ENCODE peak calls at places on chromosomes 3 and 15, in nine cellular contexts. One of them, this sample, is unnamed.
A peak's percentile ranks its signal among the peaks of the same experiment; 100 is the strongest.

GRCh38 chr3:62727981-62728380 is 147.2 kb downstream of the CADPS start:
- DNase-seq in A549: no peak
- DNase-seq in upper lobe of right lung: no peak
- DNase-seq in fibroblast of lung: no peak
- DNase-seq in colonic mucosa: no peak
- DNase-seq in B cell: no peak
- DNase-seq in mucosa of descending colon: no peak
- DNase-seq in fibroblast of mammary gland: no peak
- DNase-seq in AG09319: no peak
- DNase-seq in this sample: no peak

GRCh38 chr3:5115506-5116162 is 6.5 kb upstream of the ARL8B start:
- DNase-seq in A549: no peak
- DNase-seq in upper lobe of right lung: no peak
- DNase-seq in fibroblast of lung: peak; percentile 49
- DNase-seq in colonic mucosa: no peak
- DNase-seq in B cell: no peak
- DNase-seq in mucosa of descending colon: no peak
- DNase-seq in fibroblast of mammary gland: peak; percentile 30
- DNase-seq in AG09319: no peak
- DNase-seq in this sample: no peak

GRCh38 chr15:49645937-49646336 is 25.1 kb downstream of the DTWD1 start:
- DNase-seq in A549: no peak
- DNase-seq in upper lobe of right lung: no peak
- DNase-seq in fibroblast of lung: peak; percentile 39
- DNase-seq in colonic mucosa: peak; percentile 20
- DNase-seq in B cell: no peak
- DNase-seq in mucosa of descending colon: peak; percentile 21
- DNase-seq in fibroblast of mammary gland: peak; percentile 82
- DNase-seq in AG09319: peak; percentile 20
- DNase-seq in this sample: no peak

GRCh38 chr3:47017504-47018268 is 38.2 kb downstream of the NBEAL2 start:
- DNase-seq in A549: no peak
- DNase-seq in upper lobe of right lung: no peak
- DNase-seq in fibroblast of lung: no peak
- DNase-seq in colonic mucosa: no peak
- DNase-seq in B cell: no peak
- DNase-seq in mucosa of descending colon: no peak
- DNase-seq in fibroblast of mammary gland: no peak
- DNase-seq in AG09319: no peak
- DNase-seq in this sample: no peak

GRCh38 chr3:4740397-4741105 is 238.7 kb upstream of the BHLHE40 start:
- DNase-seq in A549: no peak
- DNase-seq in upper lobe of right lung: no peak
- DNase-seq in fibroblast of lung: peak; percentile 27
- DNase-seq in colonic mucosa: no peak
- DNase-seq in B cell: no peak
- DNase-seq in mucosa of descending colon: no peak
- DNase-seq in fibroblast of mammary gland: peak; percentile 69
- DNase-seq in AG09319: no peak
- DNase-seq in this sample: no peak

GRCh38 chr3:66655673-66656072 is 154.9 kb upstream of the LRIG1 start:
- DNase-seq in A549: no peak
- DNase-seq in upper lobe of right lung: no peak
- DNase-seq in fibroblast of lung: no peak
- DNase-seq in colonic mucosa: no peak
- DNase-seq in B cell: no peak
- DNase-seq in mucosa of descending colon: no peak
- DNase-seq in fibroblast of mammary gland: no peak
- DNase-seq in AG09319: no peak
- DNase-seq in this sample: no peak

GRCh38 chr15:31483053-31483923 is 156.7 kb downstream of the KLF13 start:
- DNase-seq in A549: no peak
- DNase-seq in upper lobe of right lung: peak; percentile 64
- DNase-seq in fibroblast of lung: no peak
- DNase-seq in colonic mucosa: peak; percentile 51
- DNase-seq in B cell: peak; percentile 77
- DNase-seq in mucosa of descending colon: peak; percentile 53
- DNase-seq in fibroblast of mammary gland: no peak
- DNase-seq in AG09319: no peak
- DNase-seq in this sample: peak; percentile 81

GRCh38 chr15:67783303-67783702 is 42.0 kb upstream of the SKOR1 start:
- DNase-seq in A549: no peak
- DNase-seq in upper lobe of right lung: no peak
- DNase-seq in fibroblast of lung: no peak
- DNase-seq in colonic mucosa: no peak
- DNase-seq in B cell: peak; percentile 35
- DNase-seq in mucosa of descending colon: peak; percentile 21
- DNase-seq in fibroblast of mammary gland: no peak
- DNase-seq in AG09319: no peak
- DNase-seq in this sample: no peak

DNA sequence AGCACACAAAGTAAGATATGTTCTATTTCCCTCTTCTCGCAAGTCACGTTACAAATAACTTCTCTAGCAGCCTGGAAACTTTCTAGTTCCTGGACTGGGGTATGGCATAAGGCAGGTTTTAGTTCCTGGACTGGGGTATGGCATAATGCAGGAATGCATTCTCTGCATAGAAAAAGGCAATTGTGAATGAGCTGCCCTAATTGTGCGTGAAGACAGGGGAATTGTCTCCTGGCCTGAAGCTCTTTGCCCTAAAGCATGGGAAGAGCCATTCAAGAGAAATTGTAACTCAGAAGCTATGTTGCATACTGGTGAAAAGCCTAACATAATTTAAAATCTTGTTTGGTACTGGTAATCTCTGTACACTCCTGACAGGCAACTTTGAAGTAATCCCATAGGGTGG is 54.3 kb upstream of the CBLB start:
- DNase-seq in A549: no peak
- DNase-seq in upper lobe of right lung: no peak
- DNase-seq in fibroblast of lung: no peak
- DNase-seq in colonic mucosa: no peak
- DNase-seq in B cell: no peak
- DNase-seq in mucosa of descending colon: no peak
- DNase-seq in fibroblast of mammary gland: no peak
- DNase-seq in AG09319: no peak
- DNase-seq in this sample: no peak
- TF ChIP-seq CTCF in A549: no peak
- TF ChIP-seq CTCF in upper lobe of right lung: no peak
- TF ChIP-seq CTCF in fibroblast of lung: no peak
- TF ChIP-seq CTCF in colonic mucosa: no peak
- TF ChIP-seq CTCF in B cell: no peak
- TF ChIP-seq CTCF in mucosa of descending colon: no peak
- TF ChIP-seq CTCF in fibroblast of mammary gland: no peak
- TF ChIP-seq CTCF in AG09319: no peak
- TF ChIP-seq CTCF in this sample: no peak

DNA sequence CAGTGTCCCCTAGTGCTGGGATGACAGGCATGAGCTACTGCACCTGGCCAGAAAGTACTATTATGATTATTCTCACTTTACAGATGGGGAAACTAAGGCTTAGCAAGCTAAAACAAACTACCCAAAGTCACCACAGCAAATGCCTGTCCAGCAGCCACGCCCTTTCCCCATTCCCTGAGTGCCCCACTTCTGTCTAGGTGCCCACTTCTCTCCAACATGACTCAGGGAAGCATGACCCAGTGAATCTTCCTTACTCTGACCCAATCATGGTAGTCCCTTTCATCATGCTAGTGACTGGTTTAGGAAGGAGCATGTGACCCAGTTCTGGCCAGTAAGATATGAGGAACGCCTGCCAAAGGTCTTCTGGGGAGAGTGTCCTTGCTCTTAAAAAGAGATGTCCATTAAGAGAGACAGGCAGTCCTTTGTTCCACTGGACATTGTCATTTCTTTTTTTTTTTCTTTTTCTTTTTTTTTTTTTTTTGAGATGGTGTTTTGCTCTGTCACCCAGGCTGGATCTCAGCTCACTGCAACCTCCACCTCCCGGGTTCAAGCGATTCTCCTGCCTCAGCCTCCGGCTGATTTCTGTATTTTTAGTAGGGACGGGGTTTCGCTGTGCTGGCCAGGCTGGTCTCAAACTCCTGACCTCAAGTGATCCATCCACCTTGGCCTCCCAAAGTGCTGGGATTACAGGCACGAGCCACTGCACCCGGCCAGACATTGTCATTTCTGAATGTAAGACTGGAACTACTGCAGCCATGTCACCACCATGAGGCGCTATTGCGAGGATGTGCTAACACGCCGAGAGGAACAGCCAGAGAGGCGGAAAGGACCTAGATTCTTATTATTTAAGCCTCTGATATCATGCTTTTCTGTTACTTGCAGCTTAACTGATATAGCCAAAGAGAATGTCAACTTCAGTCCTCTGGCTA is 19.8 kb downstream of the MEGF11 start:
- DNase-seq in A549: no peak
- DNase-seq in upper lobe of right lung: no peak
- DNase-seq in fibroblast of lung: peak; percentile 11
- DNase-seq in colonic mucosa: no peak
- DNase-seq in B cell: no peak
- DNase-seq in mucosa of descending colon: no peak
- DNase-seq in fibroblast of mammary gland: peak; percentile 49
- DNase-seq in AG09319: no peak
- DNase-seq in this sample: no peak
- TF ChIP-seq CTCF in A549: peak; percentile 17
- TF ChIP-seq CTCF in upper lobe of right lung: no peak
- TF ChIP-seq CTCF in fibroblast of lung: no peak
- TF ChIP-seq CTCF in colonic mucosa: no peak
- TF ChIP-seq CTCF in B cell: no peak
- TF ChIP-seq CTCF in mucosa of descending colon: no peak
- TF ChIP-seq CTCF in fibroblast of mammary gland: no peak
- TF ChIP-seq CTCF in AG09319: no peak
- TF ChIP-seq CTCF in this sample: no peak

GRCh38 chr3:196968233-196969000 is at the start of gene PIGZ:
- DNase-seq in A549: no peak
- DNase-seq in upper lobe of right lung: peak; percentile 78
- DNase-seq in fibroblast of lung: no peak
- DNase-seq in colonic mucosa: peak; percentile 63
- DNase-seq in B cell: peak; percentile 84
- DNase-seq in mucosa of descending colon: peak; percentile 68
- DNase-seq in fibroblast of mammary gland: peak; percentile 28
- DNase-seq in AG09319: peak; percentile 10
- DNase-seq in this sample: peak; percentile 86

GRCh38 chr3:196969001-196969659 is 497 bp upstream of the PIGZ start:
- DNase-seq in A549: no peak
- DNase-seq in upper lobe of right lung: peak; percentile 79
- DNase-seq in fibroblast of lung: no peak
- DNase-seq in colonic mucosa: no peak
- DNase-seq in B cell: peak; percentile 78
- DNase-seq in mucosa of descending colon: no peak
- DNase-seq in fibroblast of mammary gland: peak; percentile 19
- DNase-seq in AG09319: no peak
- DNase-seq in this sample: peak; percentile 86

GRCh38 chr3:196970547-196971093 is 2.0 kb upstream of the PIGZ start:
- DNase-seq in A549: no peak
- DNase-seq in upper lobe of right lung: no peak
- DNase-seq in fibroblast of lung: no peak
- DNase-seq in colonic mucosa: no peak
- DNase-seq in B cell: no peak
- DNase-seq in mucosa of descending colon: no peak
- DNase-seq in fibroblast of mammary gland: no peak
- DNase-seq in AG09319: no peak
- DNase-seq in this sample: no peak

GRCh38 chr3:196969660-196970546 is 1.3 kb upstream of the PIGZ start:
- DNase-seq in A549: peak; percentile 68
- DNase-seq in upper lobe of right lung: peak; percentile 88
- DNase-seq in fibroblast of lung: peak; percentile 35
- DNase-seq in colonic mucosa: peak; percentile 68
- DNase-seq in B cell: peak; percentile 95
- DNase-seq in mucosa of descending colon: peak; percentile 68
- DNase-seq in fibroblast of mammary gland: peak; percentile 32
- DNase-seq in AG09319: peak; percentile 15
- DNase-seq in this sample: peak; percentile 91

DNA sequence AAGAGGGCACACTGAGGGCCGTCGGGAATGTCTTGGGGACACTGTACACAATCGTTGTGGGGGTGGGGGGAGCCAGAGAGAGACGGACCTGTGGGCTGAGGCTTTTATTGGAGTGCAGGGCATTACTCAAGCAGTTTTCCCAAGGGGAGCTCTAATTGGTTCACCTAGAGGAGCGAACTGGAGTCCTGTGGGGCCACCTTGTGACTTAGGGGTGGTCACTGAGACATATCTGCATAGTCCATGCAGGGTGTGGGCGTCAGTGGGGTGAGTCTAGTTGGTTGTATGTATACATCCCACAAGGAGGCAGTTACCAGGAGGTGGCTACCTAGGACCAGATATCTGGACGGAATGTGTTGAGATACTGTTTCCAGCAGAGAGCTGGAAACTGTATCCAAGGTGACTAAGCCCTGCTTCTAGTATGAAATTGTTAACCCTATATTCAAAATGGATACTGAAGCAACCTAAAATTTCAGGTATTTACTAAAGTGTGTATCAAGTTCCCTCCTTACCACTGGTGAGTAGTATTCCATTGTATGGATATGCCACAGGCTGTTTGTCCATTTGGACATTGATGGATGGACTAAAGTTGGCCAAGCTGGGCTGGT is 2.6 kb upstream of the PIGZ start:
- DNase-seq in A549: no peak
- DNase-seq in upper lobe of right lung: no peak
- DNase-seq in fibroblast of lung: no peak
- DNase-seq in colonic mucosa: no peak
- DNase-seq in B cell: no peak
- DNase-seq in mucosa of descending colon: no peak
- DNase-seq in fibroblast of mammary gland: no peak
- DNase-seq in AG09319: no peak
- DNase-seq in this sample: no peak
- TF ChIP-seq CTCF in A549: no peak
- TF ChIP-seq CTCF in upper lobe of right lung: no peak
- TF ChIP-seq CTCF in fibroblast of lung: no peak
- TF ChIP-seq CTCF in colonic mucosa: no peak
- TF ChIP-seq CTCF in B cell: no peak
- TF ChIP-seq CTCF in mucosa of descending colon: no peak
- TF ChIP-seq CTCF in fibroblast of mammary gland: no peak
- TF ChIP-seq CTCF in AG09319: no peak
- TF ChIP-seq CTCF in this sample: no peak

GRCh38 chr3:125166581-125166980 is 46.0 kb downstream of the SLC12A8 start:
- DNase-seq in A549: no peak
- DNase-seq in upper lobe of right lung: no peak
- DNase-seq in fibroblast of lung: peak; percentile 62
- DNase-seq in colonic mucosa: no peak
- DNase-seq in B cell: no peak
- DNase-seq in mucosa of descending colon: no peak
- DNase-seq in fibroblast of mammary gland: peak; percentile 40
- DNase-seq in AG09319: no peak
- DNase-seq in this sample: no peak

GRCh38 chr3:125165189-125165947 is 47.2 kb downstream of the SLC12A8 start:
- DNase-seq in A549: no peak
- DNase-seq in upper lobe of right lung: no peak
- DNase-seq in fibroblast of lung: peak; percentile 52
- DNase-seq in colonic mucosa: no peak
- DNase-seq in B cell: no peak
- DNase-seq in mucosa of descending colon: peak; percentile 46
- DNase-seq in fibroblast of mammary gland: peak; percentile 60
- DNase-seq in AG09319: no peak
- DNase-seq in this sample: peak; percentile 58

GRCh38 chr3:125165948-125166553 is 46.5 kb downstream of the SLC12A8 start:
- DNase-seq in A549: no peak
- DNase-seq in upper lobe of right lung: no peak
- DNase-seq in fibroblast of lung: no peak
- DNase-seq in colonic mucosa: no peak
- DNase-seq in B cell: no peak
- DNase-seq in mucosa of descending colon: no peak
- DNase-seq in fibroblast of mammary gland: no peak
- DNase-seq in AG09319: no peak
- DNase-seq in this sample: no peak

GRCh38 chr3:125161607-125162219 is 50.8 kb downstream of the SLC12A8 start:
- DNase-seq in A549: no peak
- DNase-seq in upper lobe of right lung: no peak
- DNase-seq in fibroblast of lung: no peak
- DNase-seq in colonic mucosa: peak; percentile 61
- DNase-seq in B cell: no peak
- DNase-seq in mucosa of descending colon: peak; percentile 61
- DNase-seq in fibroblast of mammary gland: peak; percentile 49
- DNase-seq in AG09319: no peak
- DNase-seq in this sample: no peak

DNA sequence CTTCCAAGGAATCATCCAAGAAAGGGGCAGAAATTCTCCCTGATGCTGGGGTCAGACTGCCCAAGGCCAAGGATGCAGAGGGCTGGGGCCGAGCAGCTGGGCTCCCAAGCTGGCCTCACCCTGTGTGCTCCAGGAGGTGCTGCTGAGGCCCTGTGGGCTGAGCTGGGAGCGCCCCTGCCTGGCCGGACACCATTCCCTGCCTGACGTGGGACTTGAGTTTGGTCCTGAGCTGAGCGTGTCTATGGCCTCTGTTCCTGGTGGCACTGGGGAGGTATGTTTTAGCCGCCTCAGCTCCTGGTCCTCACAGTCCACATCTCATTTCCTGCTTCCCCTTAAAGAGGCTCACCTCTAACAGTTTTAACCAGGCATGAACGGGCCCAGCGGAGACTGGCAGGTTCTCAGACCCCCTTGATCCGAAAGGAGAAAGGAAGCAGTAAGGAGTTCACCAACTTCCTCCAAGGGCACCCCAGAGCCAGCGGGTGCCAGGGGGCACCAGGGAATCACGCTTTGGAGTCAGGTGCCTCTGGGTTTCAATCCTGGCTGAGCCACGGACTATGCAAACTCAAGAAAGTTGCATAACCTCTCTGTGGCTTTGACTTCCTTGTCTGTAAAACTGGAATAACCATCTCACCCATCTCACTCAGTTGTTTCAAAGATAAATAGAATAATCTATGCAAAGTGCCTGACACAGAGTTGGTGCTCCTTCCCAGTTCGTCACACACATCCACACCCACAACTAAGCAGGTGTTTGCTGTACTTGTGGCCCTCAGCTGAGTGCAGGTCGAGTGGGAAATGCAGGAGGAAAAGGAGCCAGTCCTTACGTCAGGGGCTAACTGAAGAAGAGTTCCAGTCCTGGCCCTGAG is 48.6 kb downstream of the SLC12A8 start:
- DNase-seq in A549: no peak
- DNase-seq in upper lobe of right lung: peak; percentile 75
- DNase-seq in fibroblast of lung: peak; percentile 43
- DNase-seq in colonic mucosa: peak; percentile 73
- DNase-seq in B cell: no peak
- DNase-seq in mucosa of descending colon: peak; percentile 43
- DNase-seq in fibroblast of mammary gland: peak; percentile 39
- DNase-seq in AG09319: no peak
- DNase-seq in this sample: peak; percentile 47
- TF ChIP-seq CTCF in A549: peak; percentile 11
- TF ChIP-seq CTCF in upper lobe of right lung: peak; percentile 19
- TF ChIP-seq CTCF in fibroblast of lung: peak; percentile 1
- TF ChIP-seq CTCF in colonic mucosa: no peak
- TF ChIP-seq CTCF in B cell: no peak
- TF ChIP-seq CTCF in mucosa of descending colon: no peak
- TF ChIP-seq CTCF in fibroblast of mammary gland: peak; percentile 33
- TF ChIP-seq CTCF in AG09319: peak; percentile 23
- TF ChIP-seq CTCF in this sample: peak; percentile 32

This sample was measured in GM13976.